ENCODE peak calls at places on chromosomes 13 and 19, in five cellular contexts. O, Y, G, I and Z are unnamed samples.

GRCh38 chr19:10513223-10513622 is 4.0 kb downstream of the S1PR5 start:
- DNase-seq in O (no peak), Y (no peak), G (no peak), I (no peak), Z (no peak)

GRCh38 chr19:17431417-17431816 is 11.6 kb downstream of the MVB12A start:
- DNase-seq in O (no peak), Y (no peak), G (no peak), I (no peak), Z (no peak)

GRCh38 chr13:99218545-99218944 is 17.9 kb downstream of the UBAC2 start:
- DNase-seq in O (peak), Y (no peak), G (no peak), I (peak), Z (no peak)

GRCh38 chr19:485122-485521 is 11.2 kb upstream of the MADCAM1 start:
- DNase-seq in O (no peak), Y (no peak), G (no peak), I (no peak), Z (no peak)

GRCh38 chr19:56838930-56839664 is 1.4 kb downstream of the PEG3 start:
- DNase-seq in O (peak), Y (peak), G (no peak), I (no peak), Z (peak)

GRCh38 chr13:36509369-36509768 is 77.1 kb downstream of the CCNA1 start:
- DNase-seq in O (no peak), Y (peak), G (no peak), I (peak), Z (no peak)

GRCh38 chr19:4278460-4278901 is 585 bp upstream of the SHD start:
- DNase-seq in O (no peak), Y (no peak), G (no peak), I (peak), Z (no peak)

GRCh38 chr19:17234911-17235617 is 9.0 kb downstream of the OCEL1 start:
- DNase-seq in O (peak), Y (peak), G (no peak), I (peak), Z (no peak)

GRCh38 chr13:51412431-51412830 is 40.4 kb downstream of the INTS6 start:
- DNase-seq in O (no peak), Y (no peak), G (no peak), I (no peak), Z (no peak)

GRCh38 chr19:4967738-4968461 is 1.0 kb upstream of the KDM4B start:
- DNase-seq in O (peak), Y (peak), G (no peak), I (peak), Z (no peak)

GRCh38 chr19:7450243-7451223 is 38.3 kb downstream of the PEX11G start:
- DNase-seq in O (peak), Y (peak), G (peak), I (peak), Z (peak)

GRCh38 chr19:1016647-1017114 is 4.2 kb downstream of the TMEM259 start:
- DNase-seq in O (peak), Y (peak), G (peak), I (no peak), Z (no peak)

GRCh38 chr13:114043421-114044053 is 69.7 kb upstream of the C13orf46 start:
- DNase-seq in O (peak), Y (no peak), G (peak), I (no peak), Z (no peak)

GRCh38 chr13:27824121-27824520 is 31.8 kb downstream of the GSX1 start:
- DNase-seq in O (no peak), Y (no peak), G (no peak), I (no peak), Z (no peak)

GRCh38 chr19:3682741-3683404 is 17.4 kb downstream of the PIP5K1C start:
- DNase-seq in O (peak), Y (no peak), G (peak), I (peak), Z (no peak)

GRCh38 chr13:22487932-22488331 is 692.8 kb upstream of the SGCG start:
- DNase-seq in O (no peak), Y (no peak), G (no peak), I (no peak), Z (no peak)

GRCh38 chr13:109154546-109154945 is 525.1 kb downstream of the MYO16 start:
- DNase-seq in O (peak), Y (no peak), G (no peak), I (no peak), Z (no peak)

GRCh38 chr13:100541882-100542545 is 46.6 kb downstream of the GGACT start:
- DNase-seq in O (no peak), Y (no peak), G (no peak), I (peak), Z (no peak)

GRCh38 chr13:73428137-73428536 is 369.3 kb downstream of the KLF5 start:
- DNase-seq in O (peak), Y (peak), G (peak), I (no peak), Z (no peak)

GRCh38 chr19:15448778-15449619 is 757 bp downstream of the WIZ start:
- DNase-seq in O (no peak), Y (no peak), G (peak), I (peak), Z (no peak)

DNA sequence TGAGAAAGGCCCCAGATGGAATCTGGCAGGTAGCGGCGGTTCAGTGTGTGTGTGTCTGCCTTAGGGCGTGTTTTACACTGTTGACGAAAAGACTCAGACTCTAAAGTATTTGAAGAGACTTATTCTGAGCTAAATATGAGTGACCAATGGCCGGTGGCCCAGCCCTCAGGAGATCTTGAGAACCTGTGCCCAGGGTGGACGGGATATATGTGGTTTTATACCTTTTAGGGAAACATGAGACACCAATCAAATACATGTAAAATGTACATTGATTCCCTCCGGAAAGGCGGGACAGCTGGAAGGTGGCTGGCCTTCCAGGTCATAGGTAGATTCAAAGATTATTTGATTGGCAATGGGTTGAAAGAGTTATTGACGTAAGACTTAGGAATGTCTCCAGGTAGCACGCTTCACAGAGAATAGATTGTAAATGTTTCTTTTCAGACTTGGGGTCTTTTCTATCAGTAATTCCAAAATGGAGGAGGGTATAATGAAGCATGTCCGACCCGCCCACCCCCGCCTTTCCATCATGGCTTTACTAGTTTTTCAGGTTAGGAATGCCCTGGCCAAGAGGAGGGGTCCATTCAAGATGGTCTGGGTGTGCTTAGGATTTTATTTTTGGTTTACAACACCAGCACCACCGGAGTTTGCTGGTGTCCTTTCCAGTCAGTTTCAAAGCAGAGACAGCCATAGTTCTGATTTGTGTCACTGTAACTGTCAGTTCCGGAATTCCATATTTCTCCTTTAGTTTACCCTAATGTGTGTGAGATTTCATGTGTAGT is 1.0 kb upstream of the ZNF529 start:
- DNase-seq in O (peak), Y (peak), G (peak), I (no peak), Z (no peak)
- TF ChIP-seq EZH2 in O (no peak), Y (no peak), G (no peak), I (no peak), Z (no peak)

GRCh38 chr13:112574476-112575294 is 13.3 kb downstream of the TUBGCP3 start:
- DNase-seq in O (no peak), Y (no peak), G (no peak), I (no peak), Z (no peak)
- H3K4me3 ChIP-seq in O (no peak), Y (no peak), G (no peak), I (no peak), Z (no peak)

DNA sequence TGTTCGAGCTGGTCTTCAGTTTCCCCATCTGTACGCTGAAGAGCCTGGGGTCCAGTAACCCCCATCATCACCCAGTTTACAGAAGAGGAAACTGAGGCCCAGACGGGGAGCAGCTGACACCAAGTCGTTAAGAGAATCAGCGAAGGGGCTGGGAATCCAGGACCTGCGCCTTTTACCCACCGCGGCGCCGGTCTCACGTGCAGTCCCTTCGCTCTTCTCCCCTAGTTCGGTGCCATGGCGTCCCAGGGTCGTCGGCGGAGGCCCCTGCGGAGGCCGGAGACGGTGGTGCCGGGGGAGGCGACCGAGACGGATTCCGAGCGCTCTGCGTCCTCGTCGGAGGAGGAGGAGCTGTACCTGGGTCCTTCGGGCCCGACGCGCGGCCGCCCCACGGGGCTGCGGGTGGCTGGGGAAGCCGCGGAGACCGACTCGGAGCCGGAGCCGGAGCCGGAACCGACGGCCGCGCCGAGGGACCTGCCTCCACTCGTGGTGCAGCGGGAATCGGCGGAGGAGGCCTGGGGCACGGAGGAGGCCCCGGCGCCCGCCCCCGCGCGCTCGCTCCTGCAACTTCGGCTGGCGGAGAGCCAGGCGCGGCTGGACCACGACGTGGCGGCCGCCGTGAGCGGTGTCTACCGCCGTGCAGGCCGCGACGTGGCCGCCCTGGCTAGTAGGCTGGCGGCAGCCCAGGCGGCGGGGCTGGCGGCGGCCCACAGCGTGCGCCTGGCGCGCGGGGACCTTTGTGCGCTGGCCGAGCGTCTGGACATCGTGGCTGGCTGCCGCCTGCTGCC is 671 bp downstream of the BLOC1S3 start:
- DNase-seq in O (peak), Y (peak), G (peak), I (peak), Z (no peak)
- H3K27ac ChIP-seq in O (peak), Y (peak), G (peak), I (no peak), Z (no peak)

DNA sequence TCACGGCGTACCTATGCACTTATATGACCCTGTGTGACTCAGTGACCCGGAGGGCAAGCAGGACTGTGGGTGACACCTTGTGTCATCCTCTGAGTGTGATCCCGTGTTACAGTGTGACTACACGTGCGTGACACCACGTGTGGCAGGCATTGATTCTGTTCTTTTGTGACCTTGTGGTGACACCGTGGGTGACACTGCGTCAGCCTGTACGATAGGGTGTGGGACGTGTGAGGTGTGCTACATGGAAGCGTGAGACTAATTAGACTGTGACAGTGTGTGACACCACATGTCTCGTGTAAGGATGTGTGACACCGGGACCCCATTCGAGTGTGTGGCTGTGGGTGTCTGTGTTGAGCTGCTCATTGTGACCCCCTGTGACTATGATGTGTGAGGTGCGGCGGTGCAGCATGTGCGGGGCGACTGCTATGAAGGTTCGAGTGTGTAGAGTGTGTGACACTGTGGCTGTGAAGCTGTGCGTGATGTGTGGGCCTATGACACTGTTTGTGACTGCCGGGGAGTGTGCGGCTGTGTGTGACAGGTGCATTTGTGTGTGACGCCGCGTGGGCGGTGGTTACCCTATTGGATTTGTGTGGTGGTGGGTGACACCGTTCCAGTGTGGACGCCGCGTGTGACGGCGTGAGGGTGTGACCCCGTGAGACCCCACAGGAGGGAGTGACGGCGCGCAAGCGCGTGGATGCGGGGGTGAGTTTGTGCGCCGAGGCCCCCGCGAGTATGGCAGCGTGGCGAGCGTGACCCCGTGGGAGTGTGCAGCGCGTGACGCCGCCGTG is at the start of gene SPTBN4:
- DNase-seq in O (no peak), Y (no peak), G (peak), I (peak), Z (no peak)
- TF ChIP-seq EZH2 in O (peak), Y (no peak), G (no peak), I (no peak), Z (no peak)

DNA sequence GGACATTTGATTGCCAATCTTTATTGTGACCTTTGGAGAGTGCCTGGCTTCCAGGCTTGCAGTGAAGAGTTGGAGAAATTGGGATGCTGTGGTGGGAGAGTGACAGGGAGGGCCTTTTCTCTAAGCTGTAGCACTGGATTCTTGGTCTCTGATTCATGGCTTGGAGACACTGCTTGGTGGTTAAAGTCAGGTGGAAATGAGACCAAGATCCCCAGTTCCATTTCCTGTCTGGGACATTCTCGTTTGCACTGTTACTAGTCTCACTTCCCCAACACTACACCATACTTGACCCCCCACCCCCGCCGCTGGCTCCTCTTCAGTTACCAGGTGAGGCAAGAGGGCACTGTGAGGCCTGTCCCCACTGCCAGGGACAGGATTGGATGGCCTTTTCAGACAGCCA is 2.9 kb downstream of the SUPT5H start:
- DNase-seq in O (peak), Y (peak), G (no peak), I (no peak), Z (no peak)
- H3K4me3 ChIP-seq in O (no peak), Y (peak), G (no peak), I (no peak), Z (no peak)

GRCh38 chr13:106373304-106373988 is 162.0 kb downstream of the EFNB2 start:
- DNase-seq in O (peak), Y (no peak), G (no peak), I (no peak), Z (no peak)

GRCh38 chr13:106374631-106375030 is 160.8 kb downstream of the EFNB2 start:
- DNase-seq in O (no peak), Y (no peak), G (no peak), I (no peak), Z (no peak)

GRCh38 chr13:106373989-106374572 is 161.4 kb downstream of the EFNB2 start:
- DNase-seq in O (peak), Y (no peak), G (peak), I (no peak), Z (no peak)

GRCh38 chr13:106371024-106371423 is 164.4 kb downstream of the EFNB2 start:
- DNase-seq in O (no peak), Y (no peak), G (no peak), I (no peak), Z (no peak)

DNA sequence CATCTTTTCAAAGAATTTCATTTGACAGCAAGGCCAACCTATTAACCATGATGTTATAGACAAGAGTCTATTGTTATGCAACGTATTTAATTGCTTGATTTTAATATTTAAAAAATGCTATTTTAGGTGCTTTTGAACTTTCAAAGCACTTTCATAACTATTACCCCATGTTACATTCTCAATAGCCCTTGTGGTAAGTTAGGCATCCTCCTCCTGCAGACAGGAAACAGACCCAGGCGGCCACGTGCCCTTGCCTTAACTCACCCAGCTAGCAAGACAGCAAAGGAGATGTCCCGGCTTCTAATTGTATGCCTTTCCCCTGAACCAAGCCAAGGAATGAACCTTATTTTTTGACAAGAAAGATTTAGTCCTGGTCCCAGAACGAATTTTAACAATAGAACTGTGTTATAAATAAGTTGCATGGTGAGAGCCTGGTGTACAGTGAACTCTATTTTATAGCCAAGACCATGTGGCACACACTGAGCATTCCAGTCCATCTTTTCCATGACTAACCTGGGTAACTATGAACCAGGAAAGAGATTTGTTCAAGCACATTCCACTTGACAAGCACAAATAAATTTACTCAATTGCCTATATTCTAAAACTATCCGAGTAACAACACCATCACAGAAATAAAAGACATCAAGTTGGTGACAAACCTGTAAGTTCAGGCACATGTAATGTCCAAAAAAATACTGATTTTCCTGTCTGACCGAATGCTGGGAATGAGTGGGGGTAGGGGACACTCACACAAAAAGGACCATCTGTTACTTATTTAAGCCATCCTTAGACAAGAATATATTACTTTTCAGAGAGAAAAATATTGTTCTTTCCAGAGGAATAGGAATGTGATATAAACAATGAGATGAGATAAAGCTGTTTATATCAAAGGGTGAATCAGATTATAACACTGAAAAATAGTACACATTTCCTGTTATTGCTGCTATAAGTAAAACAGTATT is 163.0 kb downstream of the EFNB2 start:
- DNase-seq in O (peak), Y (no peak), G (no peak), I (no peak), Z (no peak)
- H3K27ac ChIP-seq in O (no peak), Y (no peak), G (no peak), I (no peak), Z (no peak)

DNA sequence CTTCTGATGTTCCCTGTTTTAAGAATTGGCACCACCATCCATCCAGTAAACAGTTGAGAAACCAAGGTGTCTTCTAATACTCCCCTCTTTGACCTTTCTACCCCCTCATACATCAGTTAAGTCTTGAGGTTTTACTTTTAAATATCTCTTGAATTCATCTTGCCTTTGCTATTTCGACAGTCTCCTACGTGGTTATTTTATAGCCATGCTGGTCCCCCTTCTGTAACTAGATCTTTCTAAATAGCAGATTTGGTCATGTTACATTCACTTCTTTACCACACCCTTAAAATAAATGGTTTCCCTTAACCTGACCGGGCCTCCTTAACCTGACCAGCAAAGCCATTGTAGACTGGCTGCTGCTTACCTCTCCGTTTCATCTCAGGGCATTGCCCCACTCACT is 5.4 kb downstream of the GPR180 start:
- DNase-seq in O (no peak), Y (no peak), G (no peak), I (no peak), Z (no peak)
- TF ChIP-seq EZH2 in O (no peak), Y (no peak), G (no peak), I (no peak), Z (no peak)

DNA sequence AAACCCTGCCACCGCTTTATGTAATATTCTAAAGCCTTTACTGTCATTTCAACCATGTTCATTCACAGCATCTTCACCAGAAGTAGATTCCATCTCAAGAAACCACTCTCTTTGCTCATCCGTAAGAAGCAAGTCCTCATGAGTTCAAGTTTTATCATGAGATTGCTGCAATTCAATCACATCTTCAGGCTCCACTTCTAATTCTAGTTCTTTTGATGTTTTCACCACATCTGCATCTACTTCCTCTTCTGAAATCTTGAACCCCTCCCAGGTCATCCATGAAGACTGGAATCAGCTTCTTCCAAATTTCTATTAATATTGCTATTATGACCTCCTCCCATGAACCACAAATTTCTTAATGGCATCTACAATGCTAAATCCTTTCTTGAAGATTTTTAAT is 83.9 kb downstream of the FOXO1 start:
- DNase-seq in O (no peak), Y (no peak), G (no peak), I (no peak), Z (no peak)
- H3K4me3 ChIP-seq in O (no peak), Y (no peak), G (no peak), I (no peak), Z (no peak)

GRCh38 chr19:13120817-13121216 is 2.8 kb downstream of the NACC1 start:
- DNase-seq in O (peak), Y (no peak), G (no peak), I (no peak), Z (peak)

GRCh38 chr19:13121551-13122274 is 3.6 kb downstream of the NACC1 start:
- DNase-seq in O (no peak), Y (no peak), G (peak), I (no peak), Z (no peak)

GRCh38 chr19:13119654-13120053 is 1.6 kb downstream of the NACC1 start:
- DNase-seq in O (peak), Y (no peak), G (no peak), I (no peak), Z (no peak)

GRCh38 chr19:13122275-13122878 is 4.3 kb downstream of the NACC1 start:
- DNase-seq in O (no peak), Y (no peak), G (no peak), I (no peak), Z (no peak)

GRCh38 chr19:13122980-13123957 is 5.2 kb downstream of the NACC1 start:
- DNase-seq in O (no peak), Y (no peak), G (no peak), I (no peak), Z (no peak)
- H3K27ac ChIP-seq in O (no peak), Y (no peak), G (no peak), I (no peak), Z (no peak)